ENCODE peak calls at places on chromosomes 1 and 21, in nine cellular contexts. E is CD8-positive, alpha-beta memory T cell; M is upper lobe of right lung; Z is body of pancreas; U is psoas muscle; J is CD8-positive, alpha-beta T cell; X is GM06990; Y is Karpas-422; S is endodermal cell. L is an unnamed sample. For H3K27me3, the result is how much of the 10 kb centered on the place peaks cover.

GRCh38 chr1:179310721-179311120 is 17.1 kb downstream of the SOAT1 start:
- DNase-seq in E (no peak), M (no peak), Z (no peak), U (no peak), J (no peak), X (no peak), Y (no peak), S (no peak), L (no peak)

GRCh38 chr1:58895082-58895481 is 111.2 kb upstream of the JUN start:
- DNase-seq in E (no peak), M (no peak), Z (peak), U (peak), J (no peak), X (no peak), Y (no peak), S (no peak), L (no peak)

GRCh38 chr1:154992721-154993571 is 440 bp upstream of the LENEP start:
- DNase-seq in E (no peak), M (peak), Z (peak), U (no peak), J (no peak), X (no peak), Y (peak), S (peak), L (no peak)

GRCh38 chr1:22830747-22831340 is 120.2 kb downstream of the EPHB2 start:
- DNase-seq in E (no peak), M (no peak), Z (no peak), U (no peak), J (no peak), X (no peak), Y (no peak), S (no peak), L (no peak)

GRCh38 chr1:220680085-220680687 is 10.0 kb upstream of the C1orf115 start:
- DNase-seq in E (no peak), M (no peak), Z (peak), U (no peak), J (no peak), X (no peak), Y (peak), S (peak), L (peak)

GRCh38 chr1:180167721-180168467 is 13.2 kb downstream of the QSOX1 start:
- DNase-seq in E (no peak), M (peak), Z (peak), U (peak), J (no peak), X (no peak), Y (no peak), S (peak), L (peak)

GRCh38 chr1:44412591-44412990 is 7.5 kb downstream of the RNF220 start:
- DNase-seq in E (no peak), M (no peak), Z (no peak), U (no peak), J (no peak), X (no peak), Y (no peak), S (no peak), L (no peak)

GRCh38 chr21:33135925-33136324 is 66.0 kb downstream of the OLIG1 start:
- DNase-seq in E (no peak), M (no peak), Z (peak), U (no peak), J (no peak), X (no peak), Y (no peak), S (no peak), L (no peak)

GRCh38 chr1:208654241-208654640 is 410.1 kb upstream of the PLXNA2 start:
- DNase-seq in E (no peak), M (no peak), Z (no peak), U (no peak), J (no peak), X (no peak), Y (peak), S (peak), L (no peak)

GRCh38 chr1:938711-939504 is 15.2 kb downstream of the SAMD11 start:
- DNase-seq in E (no peak), M (no peak), Z (no peak), U (no peak), J (no peak), X (no peak), Y (peak), S (peak), L (peak)

GRCh38 chr1:222950892-222951291 is 136.1 kb downstream of the DISP1 start:
- DNase-seq in E (no peak), M (no peak), Z (no peak), U (no peak), J (no peak), X (no peak), Y (no peak), S (no peak), L (no peak)

GRCh38 chr1:20723537-20724363 is 5.9 kb upstream of the KIF17 start:
- DNase-seq in E (no peak), M (peak), Z (no peak), U (no peak), J (no peak), X (no peak), Y (no peak), S (peak), L (peak)

GRCh38 chr1:225470691-225471452 is 43.0 kb upstream of the LBR start:
- DNase-seq in E (no peak), M (peak), Z (no peak), U (no peak), J (no peak), X (no peak), Y (no peak), S (peak), L (peak)

GRCh38 chr21:38327984-38328383 is 71.2 kb downstream of the KCNJ15 start:
- DNase-seq in E (no peak), M (no peak), Z (no peak), U (no peak), J (no peak), X (no peak), Y (no peak), S (no peak), L (no peak)

GRCh38 chr1:203270448-203270847 is 34.9 kb upstream of the BTG2 start:
- DNase-seq in E (no peak), M (no peak), Z (no peak), U (no peak), J (no peak), X (no peak), Y (no peak), S (peak), L (no peak)

GRCh38 chr1:168879906-168880734 is 151.1 kb upstream of the DPT start:
- DNase-seq in E (no peak), M (peak), Z (peak), U (no peak), J (no peak), X (no peak), Y (no peak), S (peak), L (no peak)

GRCh38 chr1:112625696-112626095 is 6.1 kb downstream of the CAPZA1 start:
- DNase-seq in E (no peak), M (no peak), Z (peak), U (no peak), J (no peak), X (no peak), Y (no peak), S (no peak), L (no peak)

GRCh38 chr1:244354810-244355278 is 96.9 kb downstream of the ADSS2 start:
- DNase-seq in E (no peak), M (no peak), Z (no peak), U (no peak), J (no peak), X (no peak), Y (no peak), S (peak), L (no peak)

GRCh38 chr1:208461680-208462079 is 217.5 kb upstream of the PLXNA2 start:
- DNase-seq in E (no peak), M (no peak), Z (no peak), U (no peak), J (no peak), X (no peak), Y (peak), S (no peak), L (no peak)

GRCh38 chr1:96538883-96539282 is 182.7 kb upstream of the PTBP2 start:
- DNase-seq in E (no peak), M (no peak), Z (no peak), U (no peak), J (no peak), X (no peak), Y (no peak), S (no peak), L (no peak)

DNA sequence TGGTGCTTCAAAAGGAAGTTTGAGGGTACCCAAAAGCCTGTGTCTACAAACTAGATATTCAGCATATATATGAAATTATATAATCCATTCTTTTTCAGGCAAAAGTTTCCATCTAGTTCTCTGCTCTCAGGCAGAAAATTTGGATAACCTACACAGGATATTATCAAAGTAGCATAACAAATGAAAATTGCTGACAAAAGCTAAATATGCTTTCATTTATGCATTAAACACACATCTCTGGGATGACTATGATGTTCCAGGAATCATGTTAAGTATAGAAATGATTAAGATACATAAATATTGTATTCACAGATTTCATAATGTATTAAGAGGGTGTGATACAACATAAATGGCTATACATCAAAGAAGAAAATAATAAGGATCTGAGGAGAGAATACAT is 92.8 kb downstream of the LRRC53 start:
- DNase-seq in E (no peak), M (no peak), Z (no peak), U (no peak), J (no peak), X (no peak), Y (no peak), S (no peak), L (no peak)
- H3K27me3 ChIP-seq in E (under half), M (under half), Z (under half), U (under half), J (under half), X (under half), Y (under half), S (under half), L (under half)

DNA sequence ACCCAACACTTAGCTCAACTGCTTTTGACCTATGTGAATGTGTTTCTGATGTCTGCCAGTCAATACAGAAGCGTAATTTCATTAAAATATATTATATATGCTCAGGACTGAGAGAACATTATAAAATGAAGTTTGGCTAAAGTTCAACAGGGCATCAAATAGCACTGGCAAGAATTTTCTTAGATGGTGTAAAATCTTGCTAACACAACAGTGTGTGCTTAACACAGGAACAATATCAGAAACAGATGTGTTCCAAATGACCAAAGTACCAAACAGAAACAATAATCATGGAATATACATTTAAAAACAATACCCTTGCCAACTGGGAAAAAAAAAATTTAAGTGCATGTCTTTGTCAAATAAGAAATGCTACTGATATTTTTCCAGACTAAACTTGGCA is 10.4 kb upstream of the LHX8 start:
- DNase-seq in E (no peak), M (no peak), Z (no peak), U (no peak), J (no peak), X (no peak), Y (no peak), S (no peak), L (no peak)
- H3K27me3 ChIP-seq in E (under half), M (half or more), Z (under half), U (under half), J (under half), X (under half), Y (under half), S (half or more), L (under half)

GRCh38 chr1:18316764-18317163 is 164.0 kb upstream of the KLHDC7A start:
- DNase-seq in E (no peak), M (no peak), Z (peak), U (no peak), J (no peak), X (no peak), Y (no peak), S (no peak), L (no peak)

GRCh38 chr1:18320051-18320450 is 160.7 kb upstream of the KLHDC7A start:
- DNase-seq in E (no peak), M (no peak), Z (peak), U (no peak), J (no peak), X (no peak), Y (no peak), S (no peak), L (no peak)

GRCh38 chr1:18322353-18323032 is 158.2 kb upstream of the KLHDC7A start:
- DNase-seq in E (no peak), M (no peak), Z (no peak), U (no peak), J (no peak), X (no peak), Y (peak), S (peak), L (no peak)

GRCh38 chr1:18315449-18315848 is 165.3 kb upstream of the KLHDC7A start:
- DNase-seq in E (no peak), M (no peak), Z (no peak), U (no peak), J (no peak), X (no peak), Y (no peak), S (no peak), L (no peak)

GRCh38 chr1:18319099-18319498 is 161.6 kb upstream of the KLHDC7A start:
- DNase-seq in E (no peak), M (no peak), Z (no peak), U (no peak), J (no peak), X (no peak), Y (no peak), S (no peak), L (no peak)
- H3K27me3 ChIP-seq in E (under half), M (under half), Z (under half), U (under half), J (under half), X (under half), Y (under half), S (under half), L (under half)

GRCh38 chr21:44293551-44294231 is 6.2 kb upstream of the PFKL start:
- DNase-seq in E (peak), M (no peak), Z (no peak), U (peak), J (peak), X (no peak), Y (no peak), S (no peak), L (no peak)
- H3K27me3 ChIP-seq in E (under half), M (under half), Z (under half), U (under half), J (under half), X (under half), Y (under half), S (under half), L (under half)

DNA sequence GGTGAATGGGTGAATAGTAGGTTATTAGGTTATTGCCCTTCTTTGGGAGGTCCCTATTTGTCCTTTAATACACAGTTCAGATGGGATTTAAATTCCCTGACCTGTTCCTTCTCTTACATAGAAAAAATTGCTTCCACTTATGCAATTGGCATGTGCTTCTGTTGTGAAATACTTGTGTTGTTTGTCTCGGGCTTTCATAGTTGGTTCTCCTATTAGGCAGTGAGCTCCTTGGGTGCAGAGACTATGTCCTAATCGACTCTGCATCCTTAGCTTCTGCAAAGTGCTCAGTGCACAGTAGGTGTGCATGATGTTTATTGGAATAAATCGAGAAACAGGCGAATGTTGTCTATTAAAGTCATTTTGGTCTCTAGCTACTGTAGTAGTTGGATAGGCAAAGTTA is 1.3 kb upstream of the PDE4B start:
- DNase-seq in E (no peak), M (no peak), Z (no peak), U (no peak), J (no peak), X (no peak), Y (no peak), S (no peak), L (no peak)
- H3K27me3 ChIP-seq in E (under half), M (under half), Z (under half), U (under half), J (under half), X (under half), Y (under half), S (half or more), L (under half)